ENCODE peak calls at places on chromosome 11, in eight cellular contexts. Y, P, C, S, K, N, I and B are unnamed samples.
A peak's percentile ranks its signal among the peaks of the same experiment; 100 is the strongest.

GRCh38 chr11:65017927-65018326 is 4.0 kb downstream of the ARL2 start:
- DNase-seq in Y (no peak), P (no peak), C (no peak), S (no peak), K (no peak), N (no peak), I (no peak), B (no peak)

GRCh38 chr11:127182586-127183203 is 182.1 kb upstream of the KIRREL3 start:
- DNase-seq in Y (no peak), P (no peak), C (no peak), S (no peak), K (no peak), N (no peak), I (no peak), B (no peak)

GRCh38 chr11:19079643-19080440 is 19.3 kb upstream of the MRGPRX2 start:
- DNase-seq in Y (no peak), P (no peak), C (peak; percentile 60), S (peak; percentile 12), K (peak; percentile 100), N (no peak), I (no peak), B (no peak)

GRCh38 chr11:132840660-132841059 is 691.6 kb downstream of the OPCML start:
- DNase-seq in Y (no peak), P (no peak), C (no peak), S (no peak), K (no peak), N (no peak), I (no peak), B (no peak)

GRCh38 chr11:57359896-57360690 is 20.9 kb downstream of the PRG3 start:
- DNase-seq in Y (no peak), P (no peak), C (no peak), S (no peak), K (peak; percentile 46), N (no peak), I (no peak), B (no peak)

GRCh38 chr11:133930053-133930766 is 26.6 kb downstream of the IGSF9B start:
- DNase-seq in Y (no peak), P (no peak), C (no peak), S (no peak), K (no peak), N (no peak), I (no peak), B (no peak)

GRCh38 chr11:17734986-17735822 is 623 bp downstream of the KCNC1 start:
- DNase-seq in Y (peak; percentile 46), P (no peak), C (peak; percentile 61), S (peak; percentile 30), K (no peak), N (peak; percentile 3), I (peak; percentile 77), B (peak; percentile 46)

GRCh38 chr11:92399702-92400101 is 175.1 kb downstream of the FAT3 start:
- DNase-seq in Y (no peak), P (no peak), C (no peak), S (no peak), K (no peak), N (no peak), I (no peak), B (no peak)

GRCh38 chr11:43818220-43818619 is 62.4 kb upstream of the ALKBH3 start:
- DNase-seq in Y (no peak), P (no peak), C (no peak), S (no peak), K (peak; percentile 75), N (no peak), I (no peak), B (no peak)

GRCh38 chr11:1054143-1055108 is 17.9 kb upstream of the MUC6 start:
- DNase-seq in Y (no peak), P (no peak), C (no peak), S (peak; percentile 90), K (no peak), N (no peak), I (peak; percentile 59), B (peak; percentile 27)
- H3K27me3 ChIP-seq in Y (no peaks in the 10 kb centered on the region), P (no peaks in the 10 kb centered on the region), C (peaks cover 17% of the 10 kb centered on the region), S (no peaks in the 10 kb centered on the region), K (no peaks in the 10 kb centered on the region), N (peaks cover 5% of the 10 kb centered on the region), I (peaks cover 22% of the 10 kb centered on the region), B (no peaks in the 10 kb centered on the region)

GRCh38 chr11:29019960-29020683 is 911.9 kb downstream of the METTL15 start:
- DNase-seq in Y (peak; percentile 78), P (no peak), C (peak; percentile 27), S (no peak), K (no peak), N (no peak), I (no peak), B (no peak)

GRCh38 chr11:29018631-29019030 is 910.4 kb downstream of the METTL15 start:
- DNase-seq in Y (peak; percentile 90), P (no peak), C (peak; percentile 46), S (no peak), K (peak; percentile 37), N (no peak), I (no peak), B (no peak)

GRCh38 chr11:29022676-29023075 is 914.5 kb downstream of the METTL15 start:
- DNase-seq in Y (no peak), P (no peak), C (no peak), S (no peak), K (no peak), N (no peak), I (no peak), B (no peak)

GRCh38 chr11:29012507-29012906 is 904.3 kb downstream of the METTL15 start:
- DNase-seq in Y (no peak), P (no peak), C (no peak), S (no peak), K (no peak), N (no peak), I (no peak), B (no peak)

GRCh38 chr11:29017941-29018340 is 909.8 kb downstream of the METTL15 start:
- DNase-seq in Y (no peak), P (no peak), C (no peak), S (no peak), K (no peak), N (no peak), I (no peak), B (no peak)
- H3K27ac ChIP-seq in Y (peak overlapping the region; percentile 87), P (no peak overlapping the region), C (no peak overlapping the region), S (no peak overlapping the region), K (no peak overlapping the region), N (no peak overlapping the region), I (no peak overlapping the region), B (no peak overlapping the region)

DNA sequence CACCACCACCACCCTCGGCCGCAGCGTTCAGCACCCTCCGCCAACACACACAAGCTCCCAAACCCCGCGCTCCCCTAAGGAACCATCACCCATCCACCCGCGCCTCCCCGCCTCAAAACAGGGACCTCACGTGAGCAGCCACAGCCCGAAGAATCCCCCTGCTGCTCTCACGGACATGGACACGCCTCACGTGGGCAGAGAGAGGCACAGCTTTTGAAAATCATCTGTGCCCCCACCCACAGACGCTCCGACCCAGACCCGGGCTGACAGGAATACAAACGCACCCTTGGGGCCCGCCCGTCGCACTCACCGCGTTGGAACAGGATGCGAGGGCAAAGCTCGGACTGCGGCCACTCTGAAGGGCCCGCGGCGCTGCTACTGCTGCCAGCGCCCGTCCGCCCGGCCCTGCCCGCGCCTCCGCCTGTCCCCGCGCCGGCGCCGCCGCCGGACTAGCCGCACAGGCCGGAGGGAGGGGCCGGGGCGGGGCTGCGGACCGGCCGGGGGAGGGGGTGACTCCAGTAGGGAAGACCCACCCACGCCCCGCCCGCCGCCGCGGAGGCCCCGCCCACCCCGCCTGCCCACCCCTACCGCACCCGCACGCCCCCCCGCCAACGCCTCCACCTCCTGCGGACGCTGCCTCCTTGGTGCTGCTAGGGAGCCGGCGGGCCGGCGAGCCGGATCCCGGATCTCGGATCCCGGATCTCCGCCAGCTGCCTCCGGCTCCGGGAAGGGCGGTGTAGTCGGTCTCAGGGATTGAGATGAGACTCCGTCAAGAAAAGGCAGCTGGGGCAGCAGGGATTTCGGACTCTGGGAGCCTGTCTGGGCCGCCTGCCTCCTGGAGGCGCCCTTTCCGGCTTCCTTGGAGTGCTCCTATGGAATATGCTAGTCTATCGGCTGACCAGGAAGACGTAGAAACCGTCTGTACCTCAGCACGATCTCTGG is at the start of gene TRIM3:
- DNase-seq in Y (peak; percentile 85), P (peak; percentile 73), C (peak; percentile 84), S (peak; percentile 96), K (peak; percentile 63), N (peak; percentile 72), I (peak; percentile 97), B (peak; percentile 98)
- TF ChIP-seq CTCF in Y (peak; percentile 62), P (no peak), C (peak; percentile 49), S (no peak), K (peak; percentile 22), N (no peak), I (no peak), B (no peak)

GRCh38 chr11:34516247-34517040 is 2.9 kb upstream of the ELF5 start:
- DNase-seq in Y (no peak), P (no peak), C (no peak), S (no peak), K (no peak), N (no peak), I (no peak), B (no peak)

GRCh38 chr11:34523053-34523452 is 9.5 kb upstream of the ELF5 start:
- DNase-seq in Y (no peak), P (no peak), C (no peak), S (no peak), K (no peak), N (no peak), I (no peak), B (no peak)

GRCh38 chr11:34522188-34522587 is 8.6 kb upstream of the ELF5 start:
- DNase-seq in Y (no peak), P (no peak), C (no peak), S (no peak), K (no peak), N (no peak), I (no peak), B (no peak)

GRCh38 chr11:34521265-34521664 is 7.7 kb upstream of the ELF5 start:
- DNase-seq in Y (no peak), P (no peak), C (no peak), S (no peak), K (no peak), N (no peak), I (no peak), B (no peak)

DNA sequence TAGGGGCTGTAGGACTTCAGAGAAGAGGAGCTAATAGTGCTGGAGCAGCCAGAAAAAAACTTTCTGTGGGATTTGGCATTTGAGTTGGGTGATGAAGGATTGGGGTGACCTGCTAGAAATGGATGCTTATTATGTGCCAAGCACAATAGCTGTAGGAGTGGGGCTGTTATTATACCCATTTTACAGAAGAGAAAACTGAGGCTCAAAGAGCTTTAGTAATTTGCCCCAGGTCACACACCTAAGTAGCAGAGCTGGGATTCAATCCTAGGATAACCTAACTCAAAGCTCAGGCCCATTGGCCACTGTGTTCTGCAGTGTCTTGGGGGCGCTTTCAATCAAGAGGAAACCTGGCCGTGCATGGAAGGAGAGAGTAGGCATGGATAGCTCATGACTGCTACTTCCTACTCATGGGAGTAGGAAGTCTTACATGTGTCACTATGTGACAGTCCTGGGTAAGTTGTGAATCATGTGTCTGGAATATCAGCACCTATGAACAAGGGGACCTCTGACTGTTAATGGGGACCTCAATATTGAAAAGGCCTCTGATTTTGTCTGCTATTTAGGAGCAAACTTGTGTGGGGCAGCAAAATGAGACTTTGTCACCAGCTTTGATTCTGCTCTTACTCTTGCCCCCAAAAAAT is 6.1 kb upstream of the ELF5 start:
- DNase-seq in Y (no peak), P (no peak), C (no peak), S (no peak), K (no peak), N (no peak), I (no peak), B (no peak)
- H3K27me3 ChIP-seq in Y (no peaks in the 10 kb centered on the region), P (no peaks in the 10 kb centered on the region), C (peaks cover 5% of the 10 kb centered on the region), S (no peaks in the 10 kb centered on the region), K (no peaks in the 10 kb centered on the region), N (no peaks in the 10 kb centered on the region), I (no peaks in the 10 kb centered on the region), B (no peaks in the 10 kb centered on the region)

GRCh38 chr11:111413849-111414248 is 34.8 kb upstream of the POU2AF1 start:
- DNase-seq in Y (no peak), P (no peak), C (no peak), S (no peak), K (no peak), N (no peak), I (no peak), B (no peak)
- H3K27ac ChIP-seq in Y (no peak overlapping the region), P (no peak overlapping the region), C (no peak overlapping the region), S (no peak overlapping the region), K (no peak overlapping the region), N (no peak overlapping the region), I (no peak overlapping the region), B (no peak overlapping the region)